ENCODE peak calls at places on chromosome 19, in seven cellular contexts. G is HepG2, T is colonic mucosa, R is RWPE2, U is pancreas, Y is prostate gland, A is uterus. E is an unnamed sample.

GRCh38 chr19:6362351-6362801 is 1.0 kb downstream of the CLPP start:
- DNase-seq in G (no peak), R (no peak), A (no peak), Y (no peak), T (no peak), U (no peak), E (no peak)

GRCh38 chr19:861756-862528 is 2.5 kb downstream of the CFD start:
- DNase-seq in T (peak; percentile 76), A (no peak), U (peak; percentile 74), Y (no peak), G (peak; percentile 41), R (peak; percentile 72), E (peak; percentile 68)

GRCh38 chr19:17105548-17105947 is 30.0 kb downstream of the MYO9B start:
- DNase-seq in R (no peak), T (no peak), Y (no peak), A (no peak), U (no peak), G (no peak), E (no peak)

GRCh38 chr19:28836366-28836765 is 376.6 kb downstream of the UQCRFS1 start:
- DNase-seq in Y (no peak), T (no peak), A (no peak), U (no peak), G (no peak), R (no peak), E (no peak)

GRCh38 chr19:29079331-29079730 is 133.6 kb downstream of the UQCRFS1 start:
- DNase-seq in Y (no peak), G (no peak), U (no peak), A (no peak), T (no peak), R (no peak), E (no peak)

GRCh38 chr19:42965204-42965603 is 28.2 kb upstream of the PSG7 start:
- DNase-seq in A (no peak), G (no peak), Y (no peak), U (no peak), R (no peak), T (no peak), E (no peak)

GRCh38 chr19:11806354-11807098 is 7.5 kb upstream of the ZNF440 start:
- DNase-seq in T (no peak), Y (no peak), A (no peak), U (no peak), R (no peak), G (no peak), E (no peak)

GRCh38 chr19:2618611-2619010 is 83.9 kb downstream of the GNG7 start:
- DNase-seq in R (no peak), T (peak; percentile 61), U (no peak), G (no peak), A (no peak), Y (no peak), E (no peak)

GRCh38 chr19:41548954-41549688 is 26.8 kb upstream of the CEACAM21 start:
- DNase-seq in Y (no peak), T (no peak), U (no peak), A (no peak), G (no peak), R (no peak), E (no peak)

GRCh38 chr19:47415953-47416666 is 3.2 kb downstream of the MEIS3 start:
- DNase-seq in Y (no peak), A (no peak), R (no peak), U (no peak), G (no peak), T (no peak), E (no peak)

GRCh38 chr19:13027557-13027956 is 32.3 kb downstream of the NFIX start:
- DNase-seq in A (no peak), U (no peak), R (no peak), G (no peak), T (no peak), Y (no peak), E (no peak)

GRCh38 chr19:1851581-1852293 is 3.5 kb upstream of the REXO1 start:
- DNase-seq in R (no peak), T (no peak), Y (no peak), G (no peak), A (no peak), U (peak; percentile 54), E (no peak)

GRCh38 chr19:1273263-1274041 is 1.9 kb upstream of the FAM174C start:
- DNase-seq in Y (no peak), R (no peak), T (no peak), A (no peak), U (peak; percentile 55), G (no peak), E (no peak)

GRCh38 chr19:10503002-10503789 is at the start of gene KEAP1:
- DNase-seq in G (peak; percentile 18), R (no peak), T (peak; percentile 68), A (peak; percentile 39), Y (no peak), U (peak; percentile 68), E (peak; percentile 38)

GRCh38 chr19:7506385-7507328 is 9.2 kb upstream of the ZNF358 start:
- DNase-seq in R (peak; percentile 96), T (peak; percentile 96), Y (no peak), A (peak; percentile 42), G (peak; percentile 52), U (peak; percentile 94), E (peak; percentile 89)

GRCh38 chr19:10809693-10810285 is 26.2 kb downstream of the TMED1 start:
- DNase-seq in R (no peak), U (no peak), Y (no peak), A (no peak), T (no peak), G (no peak), E (no peak)

GRCh38 chr19:22603518-22604440 is 30.3 kb upstream of the ZNF492 start:
- DNase-seq in T (no peak), A (no peak), U (no peak), Y (no peak), G (no peak), R (no peak), E (no peak)
- H3K9me3 ChIP-seq in T (no peaks in the 10 kb centered on the region), A (no peaks in the 10 kb centered on the region), U (no peaks in the 10 kb centered on the region), Y (no peaks in the 10 kb centered on the region), G (peaks cover 96% of the 10 kb centered on the region), R (peaks cover 5% of the 10 kb centered on the region), E (no peaks in the 10 kb centered on the region)

GRCh38 chr19:49344516-49345423 is 9.6 kb downstream of the CD37 start:
- DNase-seq in A (no peak), U (no peak), G (no peak), Y (no peak), R (no peak), T (no peak), E (no peak)
- H3K36me3 ChIP-seq in A (no peaks in the 10 kb centered on the region), U (peaks cover 29% of the 10 kb centered on the region), G (peaks cover 6% of the 10 kb centered on the region), Y (peaks cover 5% of the 10 kb centered on the region), R (peaks cover 16% of the 10 kb centered on the region), T (no peaks in the 10 kb centered on the region), E (peaks cover 78% of the 10 kb centered on the region)

GRCh38 chr19:38557205-38557799 is 60.5 kb downstream of the MAP4K1 start:
- DNase-seq in Y (no peak), U (no peak), R (no peak), T (peak; percentile 44), A (no peak), G (no peak), E (no peak)
- TF ChIP-seq CTCF in Y (no peak), U (no peak), R (no peak), T (no peak), A (no peak), G (no peak), E (no peak)

GRCh38 chr19:57466489-57466888 is 9.5 kb upstream of the VN1R1 start:
- DNase-seq in G (no peak), R (no peak), U (no peak), A (no peak), Y (no peak), T (no peak), E (no peak)
- H3K9me3 ChIP-seq in G (no peaks in the 10 kb centered on the region), R (peaks cover 21% of the 10 kb centered on the region), U (no peaks in the 10 kb centered on the region), A (peaks cover 65% of the 10 kb centered on the region), Y (no peaks in the 10 kb centered on the region), T (no peaks in the 10 kb centered on the region), E (peaks cover 5% of the 10 kb centered on the region)

DNA sequence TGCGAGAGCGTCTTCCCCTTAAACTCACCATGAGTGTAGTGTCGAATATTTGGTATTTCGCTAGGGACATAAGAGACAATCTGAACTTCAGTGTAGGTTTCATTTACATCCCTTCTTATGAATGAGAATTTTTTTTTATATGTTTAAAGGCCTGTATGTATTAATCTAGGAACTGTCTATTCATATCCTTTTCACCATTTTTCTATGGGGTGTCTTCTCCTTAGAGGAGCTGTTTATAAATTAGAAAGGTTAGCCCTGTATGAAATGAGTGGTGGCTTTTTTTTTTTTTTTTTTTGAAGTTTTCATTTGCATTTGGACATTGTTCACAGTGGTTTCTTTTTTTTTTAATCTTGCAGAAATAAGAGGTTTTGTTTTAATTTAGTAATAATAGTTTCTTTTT is 7.6 kb downstream of the ZNF146 start:
- DNase-seq in T (no peak), U (no peak), G (no peak), R (no peak), Y (no peak), A (no peak), E (no peak)
- H3K36me3 ChIP-seq in T (peaks cover 1% of the 10 kb centered on the region), U (peaks cover 31% of the 10 kb centered on the region), G (peaks cover 32% of the 10 kb centered on the region), R (peaks cover 90% of the 10 kb centered on the region), Y (no peaks in the 10 kb centered on the region), A (no peaks in the 10 kb centered on the region), E (peaks cover 19% of the 10 kb centered on the region)

E was measured in cardiac muscle cell.